ENCODE peak calls at places on chromosome 20, in seven cellular contexts. D is right lobe of liver; X is effector memory CD4-positive, alpha-beta T cell; B is HAP-1; N is testis; A is small intestine; R is breast epithelium. S is an unnamed sample.

GRCh38 chr20:9617940-9618339 is 103.5 kb downstream of the LAMP5 start:
- DNase-seq in A (peak; percentile 74), N (peak; percentile 58), R (no peak), B (no peak), X (no peak), D (no peak), S (no peak)

GRCh38 chr20:9492067-9492466 is 22.3 kb upstream of the LAMP5 start:
- DNase-seq in A (no peak), R (no peak), B (no peak), N (no peak), D (no peak), X (no peak), S (no peak)

GRCh38 chr20:6683346-6683977 is 84.0 kb upstream of the BMP2 start:
- DNase-seq in A (no peak), N (no peak), R (no peak), B (no peak), D (no peak), X (no peak), S (no peak)

GRCh38 chr20:51624157-51624731 is 81.7 kb upstream of the NFATC2 start:
- DNase-seq in X (peak; percentile 18), D (peak; percentile 67), B (peak; percentile 87), N (peak; percentile 61), A (peak; percentile 48), R (no peak), S (peak; percentile 28)

GRCh38 chr20:24138126-24138857 is 149.7 kb upstream of the GGTLC1 start:
- DNase-seq in N (no peak), X (no peak), A (no peak), B (no peak), D (no peak), R (no peak), S (no peak)

GRCh38 chr20:24497851-24498250 is 28.4 kb downstream of the SYNDIG1 start:
- DNase-seq in D (no peak), B (no peak), R (no peak), A (peak; percentile 13), N (no peak), X (no peak), S (no peak)

GRCh38 chr20:57249772-57250171 is 16.7 kb downstream of the BMP7 start:
- DNase-seq in A (no peak), D (no peak), B (no peak), N (no peak), R (no peak), X (no peak), S (no peak)

GRCh38 chr20:52103469-52103910 is 88.1 kb downstream of the ZFP64 start:
- DNase-seq in B (no peak), D (no peak), A (no peak), X (no peak), R (no peak), N (no peak), S (no peak)

GRCh38 chr20:25695532-25696383 is 895 bp downstream of the ZNF337 start:
- DNase-seq in R (no peak), B (no peak), A (peak; percentile 16), X (no peak), D (no peak), N (no peak), S (no peak)

GRCh38 chr20:43430265-43430664 is 27.4 kb upstream of the SRSF6 start:
- DNase-seq in N (no peak), B (no peak), A (no peak), R (no peak), D (no peak), X (no peak), S (no peak)

GRCh38 chr20:32797160-32797468 is 22.6 kb upstream of the MAPRE1 start:
- DNase-seq in X (no peak), R (no peak), B (no peak), A (no peak), N (no peak), D (no peak), S (no peak)

GRCh38 chr20:47262008-47262364 is 94.5 kb downstream of the ZMYND8 start:
- DNase-seq in R (no peak), N (no peak), X (no peak), D (no peak), B (no peak), A (no peak), S (no peak)

GRCh38 chr20:48302844-48303552 is 517.7 kb upstream of the SULF2 start:
- DNase-seq in R (no peak), N (no peak), A (no peak), B (no peak), D (no peak), X (no peak), S (no peak)

GRCh38 chr20:25072226-25072811 is 9.6 kb downstream of the VSX1 start:
- DNase-seq in N (no peak), R (no peak), A (no peak), B (no peak), X (no peak), D (no peak), S (no peak)

GRCh38 chr20:10990625-10991382 is 317.0 kb upstream of the JAG1 start:
- DNase-seq in N (no peak), B (no peak), D (no peak), X (no peak), R (no peak), A (no peak), S (no peak)

GRCh38 chr20:52888096-52888495 is 84.1 kb upstream of the TSHZ2 start:
- DNase-seq in R (no peak), D (no peak), X (no peak), B (no peak), N (no peak), A (no peak), S (no peak)

GRCh38 chr20:49340161-49340966 is 62.5 kb upstream of the ZNFX1 start:
- DNase-seq in B (no peak), D (no peak), R (no peak), A (no peak), N (no peak), X (no peak), S (no peak)

GRCh38 chr20:63288581-63289251 is 4.3 kb upstream of the COL20A1 start:
- DNase-seq in B (no peak), N (no peak), A (peak; percentile 8), X (no peak), D (no peak), R (no peak), S (no peak)

GRCh38 chr20:35732644-35732982 is 9.4 kb downstream of the RBM39 start:
- DNase-seq in D (no peak), R (no peak), N (no peak), B (no peak), A (no peak), X (no peak), S (no peak)

GRCh38 chr20:21100590-21101452 is 5.3 kb downstream of the LINC00237 start:
- DNase-seq in X (no peak), A (no peak), R (no peak), D (no peak), N (no peak), B (peak; percentile 88), S (no peak)

GRCh38 chr20:20303742-20304141 is 64.2 kb upstream of the INSM1 start:
- DNase-seq in A (no peak), R (no peak), B (no peak), N (no peak), X (no peak), D (no peak), S (no peak)

GRCh38 chr20:19121916-19122315 is 90.5 kb upstream of the SLC24A3 start:
- DNase-seq in A (no peak), X (no peak), R (no peak), N (no peak), B (no peak), D (no peak), S (no peak)

GRCh38 chr20:17822039-17822438 is 122.3 kb downstream of the BANF2 start:
- DNase-seq in X (no peak), N (no peak), R (no peak), A (peak; percentile 92), D (no peak), B (no peak), S (no peak)
- H3K4me1 ChIP-seq in X (no peaks in the 10 kb centered on the region), N (no peaks in the 10 kb centered on the region), R (no peaks in the 10 kb centered on the region), A (peaks cover 8% of the 10 kb centered on the region), D (peaks cover 12% of the 10 kb centered on the region), B (no peaks in the 10 kb centered on the region), S (no peaks in the 10 kb centered on the region)

DNA sequence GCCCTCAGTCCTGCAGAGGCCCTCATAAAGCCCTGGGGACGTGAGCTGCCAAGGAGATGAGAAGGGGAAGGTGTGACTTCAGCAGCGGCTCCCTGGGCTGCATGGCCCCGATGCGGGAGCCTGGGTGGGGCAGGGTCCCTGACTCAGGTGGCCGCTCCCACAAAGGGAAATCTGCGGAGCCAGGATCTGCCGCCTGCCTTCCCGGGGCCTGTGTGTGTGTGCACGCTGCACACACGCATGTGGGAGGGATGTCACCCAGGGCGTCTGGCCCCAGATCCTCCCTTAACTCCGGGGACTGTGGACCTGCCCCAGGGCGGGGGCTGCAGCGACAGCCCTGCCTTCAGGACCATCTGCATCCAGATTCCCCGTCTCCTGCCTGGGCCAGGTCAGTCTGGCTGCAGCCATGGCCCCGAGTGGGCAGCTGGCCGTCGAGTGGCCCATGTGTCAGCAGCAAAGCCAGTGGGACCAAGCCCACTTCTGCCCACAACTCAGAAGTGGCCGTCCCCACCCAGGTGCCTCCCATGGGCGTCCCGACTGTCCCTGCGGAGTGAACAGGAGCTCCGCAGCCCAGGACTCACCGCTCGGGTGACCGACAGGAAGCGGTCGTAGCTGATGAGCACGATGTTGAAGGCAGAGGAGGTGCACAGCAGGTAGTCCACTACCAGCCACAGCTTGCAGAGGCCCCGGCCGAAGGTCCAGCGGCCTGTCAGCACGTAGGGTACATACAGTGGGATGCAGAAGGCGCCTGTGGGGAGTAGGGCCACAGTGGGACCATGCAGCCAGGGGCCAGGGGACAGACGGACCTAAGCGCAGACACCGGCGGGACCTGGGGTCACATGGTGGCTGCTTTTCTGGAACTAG is 1.9 kb downstream of the HRH3 start:
- DNase-seq in B (no peak), R (no peak), N (no peak), A (no peak), X (no peak), D (no peak), S (no peak)
- H3K27me3 ChIP-seq in B (peaks cover 83% of the 10 kb centered on the region), R (peaks cover 4% of the 10 kb centered on the region), N (no peaks in the 10 kb centered on the region), A (peaks cover 30% of the 10 kb centered on the region), X (peaks cover 42% of the 10 kb centered on the region), D (peaks cover 13% of the 10 kb centered on the region), S (no peaks in the 10 kb centered on the region)

DNA sequence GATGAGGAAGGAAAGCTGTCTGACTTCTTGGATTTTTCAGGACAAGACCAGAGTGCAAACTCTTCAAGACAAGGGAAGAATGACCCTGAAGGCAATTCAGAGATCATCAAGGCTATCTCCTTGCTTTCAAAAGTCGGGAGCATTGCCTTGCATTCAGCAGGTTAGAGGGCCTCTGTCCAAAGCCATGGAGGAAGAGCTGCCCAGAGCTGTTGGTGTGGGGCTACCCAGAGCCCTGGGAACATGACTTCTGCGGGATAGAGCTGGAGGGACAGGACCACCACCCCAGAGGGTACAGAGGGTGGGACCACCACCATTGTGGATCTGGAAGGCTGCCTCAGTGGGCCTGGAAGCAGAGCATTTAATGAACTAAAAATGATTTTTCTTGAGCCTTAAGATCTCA is 5.2 kb upstream of the SRXN1 start:
- DNase-seq in X (no peak), B (no peak), D (peak; percentile 27), R (no peak), A (no peak), N (no peak), S (no peak)
- H3K4me1 ChIP-seq in X (peaks cover 7% of the 10 kb centered on the region), B (peaks cover 15% of the 10 kb centered on the region), D (no peaks in the 10 kb centered on the region), R (no peaks in the 10 kb centered on the region), A (no peaks in the 10 kb centered on the region), N (peaks cover 8% of the 10 kb centered on the region), S (peaks cover 10% of the 10 kb centered on the region)

DNA sequence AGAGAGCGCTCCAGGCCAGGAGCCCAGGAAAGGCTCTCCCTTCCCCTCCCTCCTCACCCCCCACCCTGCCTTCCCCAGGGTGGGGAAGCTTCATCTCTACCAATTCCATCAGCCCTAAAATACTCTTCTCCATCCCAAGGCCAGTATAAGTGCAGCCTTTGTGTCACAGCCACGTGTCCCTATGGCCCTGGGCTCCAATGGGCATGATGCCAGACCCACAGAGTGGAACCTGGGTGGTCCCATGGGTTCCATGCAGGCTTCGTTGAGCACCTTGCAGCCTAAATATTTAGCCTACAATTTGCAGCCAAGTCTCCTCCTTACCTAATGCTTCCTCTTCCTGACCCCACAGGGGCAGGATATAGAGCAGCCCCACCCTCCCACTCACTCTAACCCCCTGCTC is 976 bp upstream of the MATN4 start:
- DNase-seq in B (no peak), N (no peak), R (no peak), A (no peak), D (no peak), X (no peak), S (no peak)
- H3K27me3 ChIP-seq in B (no peaks in the 10 kb centered on the region), N (no peaks in the 10 kb centered on the region), R (no peaks in the 10 kb centered on the region), A (peaks cover 19% of the 10 kb centered on the region), D (peaks cover 15% of the 10 kb centered on the region), X (peaks cover 9% of the 10 kb centered on the region), S (no peaks in the 10 kb centered on the region)